ENCODE peak calls at places on chromosomes 4 and X, in seven cellular contexts. N is mucosa of descending colon, D is foreskin fibroblast, J is fibroblast of lung, H is body of pancreas, C is dorsolateral prefrontal cortex, L is suprapubic skin. A is an unnamed sample.

GRCh38 chrX:75131973-75132627 is 24.0 kb downstream of the ABCB7 start:
- DNase-seq in N (no peak), D (no peak), J (no peak), H (no peak), C (no peak), L (no peak), A (no peak)

GRCh38 chrX:117987376-117987775 is 129.2 kb downstream of the KLHL13 start:
- DNase-seq in N (no peak), D (no peak), J (peak; percentile 64), H (no peak), C (no peak), L (no peak), A (no peak)

GRCh38 chr4:137678796-137679195 is 146.5 kb upstream of the PCDH18 start:
- DNase-seq in N (no peak), D (no peak), J (peak; percentile 87), H (no peak), C (no peak), L (no peak), A (no peak)

GRCh38 chr4:36243355-36244256 is 708 bp downstream of the ARAP2 start:
- DNase-seq in N (peak; percentile 75), D (no peak), J (peak; percentile 64), H (peak; percentile 59), C (peak; percentile 60), L (peak; percentile 79), A (no peak)

GRCh38 chr4:168725935-168726334 is 229.1 kb downstream of the PALLD start:
- DNase-seq in N (no peak), D (no peak), J (no peak), H (no peak), C (no peak), L (no peak), A (no peak)

GRCh38 chr4:3783691-3784306 is 17.6 kb downstream of the ADRA2C start:
- DNase-seq in N (no peak), D (no peak), J (no peak), H (peak; percentile 41), C (no peak), L (no peak), A (no peak)

GRCh38 chr4:836003-836511 is 10.1 kb upstream of the CPLX1 start:
- DNase-seq in N (no peak), D (no peak), J (no peak), H (no peak), C (peak; percentile 39), L (no peak), A (no peak)

GRCh38 chr4:125235971-125236370 is 78.8 kb upstream of the FAT4 start:
- DNase-seq in N (no peak), D (no peak), J (no peak), H (no peak), C (no peak), L (no peak), A (no peak)

GRCh38 chr4:183721207-183722081 is 62.4 kb downstream of the TRAPPC11 start:
- DNase-seq in N (peak; percentile 88), D (peak; percentile 23), J (peak; percentile 20), H (peak; percentile 90), C (no peak), L (no peak), A (no peak)

GRCh38 chrX:10111364-10112148 is 45.2 kb upstream of the CLCN4 start:
- DNase-seq in N (peak; percentile 45), D (peak; percentile 45), J (no peak), H (no peak), C (no peak), L (no peak), A (no peak)

GRCh38 chrX:134676440-134676839 is 18.2 kb upstream of the PLAC1 start:
- DNase-seq in N (no peak), D (peak; percentile 54), J (peak; percentile 86), H (no peak), C (no peak), L (no peak), A (no peak)

GRCh38 chr4:40331092-40331824 is 3.9 kb upstream of the CHRNA9 start:
- DNase-seq in N (no peak), D (no peak), J (no peak), H (no peak), C (no peak), L (no peak), A (peak; percentile 67)

GRCh38 chr4:37971202-37971601 is 11.0 kb downstream of the PTTG2 start:
- DNase-seq in N (no peak), D (no peak), J (no peak), H (no peak), C (no peak), L (no peak), A (no peak)

GRCh38 chrX:75963774-75964173 is 178.7 kb upstream of the MAGEE2 start:
- DNase-seq in N (no peak), D (no peak), J (no peak), H (no peak), C (no peak), L (no peak), A (no peak)

GRCh38 chr4:128468485-128468989 is 180.9 kb upstream of the PGRMC2 start:
- DNase-seq in N (no peak), D (peak; percentile 93), J (peak; percentile 95), H (peak; percentile 38), C (no peak), L (no peak), A (peak; percentile 80)

GRCh38 chr4:77877167-77877566 is 14.5 kb downstream of the MRPL1 start:
- DNase-seq in N (no peak), D (no peak), J (no peak), H (no peak), C (no peak), L (no peak), A (no peak)

GRCh38 chr4:26459054-26459755 is 31.1 kb downstream of the CCKAR start:
- DNase-seq in N (no peak), D (peak; percentile 55), J (peak; percentile 80), H (no peak), C (no peak), L (no peak), A (peak; percentile 35)

GRCh38 chrX:76148011-76148665 is 24.7 kb upstream of the PBDC1 start:
- DNase-seq in N (peak; percentile 23), D (peak; percentile 32), J (peak; percentile 52), H (no peak), C (no peak), L (no peak), A (no peak)

GRCh38 chr4:168886361-168886760 is 123.7 kb downstream of the CBR4 start:
- DNase-seq in N (no peak), D (peak; percentile 54), J (peak; percentile 81), H (no peak), C (no peak), L (no peak), A (no peak)

GRCh38 chrX:107825698-107826285 is at the start of gene MID2:
- DNase-seq in N (peak; percentile 66), D (peak; percentile 26), J (peak; percentile 55), H (peak; percentile 84), C (no peak), L (peak; percentile 79), A (peak; percentile 39)

GRCh38 chrX:11180571-11180970 is 69.4 kb downstream of the HCCS start:
- DNase-seq in N (no peak), D (no peak), J (peak; percentile 13), H (no peak), C (no peak), L (no peak), A (peak; percentile 56)

GRCh38 chr4:112649055-112649408 is 12.1 kb downstream of the LARP7 start:
- DNase-seq in N (no peak), D (no peak), J (no peak), H (no peak), C (no peak), L (no peak), A (no peak)

GRCh38 chr4:40032785-40033184 is 23.9 kb upstream of the N4BP2 start:
- DNase-seq in N (no peak), D (no peak), J (no peak), H (no peak), C (no peak), L (no peak), A (no peak)

DNA sequence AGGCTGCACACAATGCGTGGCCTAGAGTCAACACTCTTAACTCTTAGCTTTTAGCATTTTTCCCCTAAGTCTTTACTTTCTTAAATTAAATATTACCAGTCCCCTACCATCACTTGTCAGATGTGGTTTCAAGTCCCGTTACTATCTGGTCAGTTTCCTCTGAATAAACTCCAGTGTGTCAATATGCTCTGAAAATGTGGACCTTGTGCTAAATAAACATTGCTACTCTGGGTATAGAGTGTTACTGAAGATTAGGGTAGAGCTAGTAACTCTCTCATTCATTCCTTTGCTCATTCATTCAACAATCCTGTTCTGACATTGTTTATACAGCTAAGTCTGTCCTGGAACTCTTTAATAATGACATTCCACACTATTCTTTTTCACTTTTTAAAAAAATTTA is 251.0 kb downstream of the MAPK10 start:
- DNase-seq in N (no peak), D (no peak), J (no peak), H (no peak), C (no peak), L (no peak), A (no peak)
- H3K4me3 ChIP-seq in N (no peak overlapping the region), D (no peak overlapping the region), J (no peak overlapping the region), H (no peak overlapping the region), C (no peak overlapping the region), L (no peak overlapping the region), A (no peak overlapping the region)

GRCh38 chr4:1856071-1856919 is at the start of gene LETM1:
- DNase-seq in N (peak; percentile 98), D (peak; percentile 98), J (peak; percentile 94), H (peak; percentile 97), C (peak; percentile 95), L (peak; percentile 96), A (peak; percentile 86)
- TF ChIP-seq CTCF in N (no peak), D (no peak), J (no peak), H (no peak), C (peak; percentile 57), L (no peak), A (no peak)

GRCh38 chrX:16882188-16882587 is 12.0 kb upstream of the RBBP7 start:
- DNase-seq in N (peak; percentile 68), D (no peak), J (peak; percentile 33), H (peak; percentile 78), C (no peak), L (no peak), A (no peak)
- H3K4me3 ChIP-seq in N (no peak overlapping the region), D (peak overlapping the region; percentile 60), J (peak overlapping the region; percentile 72), H (no peak overlapping the region), C (peak overlapping the region; percentile 45), L (peak overlapping the region; percentile 51), A (no peak overlapping the region)

GRCh38 chr4:170008801-170009200 is 17.4 kb downstream of the MFAP3L start:
- DNase-seq in N (no peak), D (no peak), J (no peak), H (no peak), C (no peak), L (no peak), A (no peak)

GRCh38 chr4:170007113-170007512 is 19.1 kb downstream of the MFAP3L start:
- DNase-seq in N (no peak), D (no peak), J (peak; percentile 64), H (no peak), C (no peak), L (no peak), A (no peak)

GRCh38 chr4:170005472-170005871 is 20.7 kb downstream of the MFAP3L start:
- DNase-seq in N (no peak), D (no peak), J (peak; percentile 61), H (no peak), C (no peak), L (no peak), A (no peak)

GRCh38 chr4:170009291-170009690 is 16.9 kb downstream of the MFAP3L start:
- DNase-seq in N (no peak), D (no peak), J (no peak), H (no peak), C (no peak), L (no peak), A (no peak)

DNA sequence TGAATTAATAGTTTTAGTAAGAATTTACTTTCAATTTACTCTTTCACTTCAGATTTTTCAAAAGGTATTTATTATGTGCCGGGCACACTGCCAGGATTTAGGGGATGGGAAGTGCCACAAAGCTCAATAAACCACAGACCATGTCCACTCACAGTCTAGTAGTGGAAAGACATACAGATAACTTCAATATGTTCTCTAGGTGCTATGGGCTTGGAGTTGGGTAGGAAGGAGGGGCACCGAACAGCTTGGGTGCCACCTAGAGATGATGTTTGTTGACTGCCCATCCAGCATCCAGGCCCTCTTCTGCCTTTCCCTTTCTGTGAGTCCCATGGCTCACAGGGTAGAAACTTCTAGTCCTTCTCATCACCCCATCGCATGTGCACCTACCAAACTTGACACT is 17.8 kb downstream of the MFAP3L start:
- DNase-seq in N (no peak), D (no peak), J (no peak), H (no peak), C (no peak), L (no peak), A (no peak)
- TF ChIP-seq CTCF in N (no peak), D (no peak), J (no peak), H (no peak), C (peak; percentile 15), L (no peak), A (peak; percentile 28)